ENCODE peak calls at places on chromosomes 6 and 20, in ten cellular contexts. F, Z, O, X, J, B, I, V, S and R are unnamed samples.

GRCh38 chr6:125310994-125311649 is 9.4 kb upstream of the HDDC2 start:
- DNase-seq in J (peak; percentile 85), O (no peak), S (no peak), V (peak; percentile 3), Z (peak; percentile 74), I (no peak), X (peak; percentile 79), B (peak; percentile 65), F (peak; percentile 86), R (peak; percentile 73)

GRCh38 chr6:145815351-145815772 is 767 bp upstream of the FBXO30 start:
- DNase-seq in S (no peak), F (peak; percentile 50), V (no peak), J (no peak), Z (peak; percentile 20), X (peak; percentile 34), O (no peak), B (peak; percentile 42), I (peak; percentile 69), R (no peak)

GRCh38 chr6:29968130-29968529 is 25.8 kb downstream of the HLA-A start:
- DNase-seq in F (peak; percentile 27), S (peak; percentile 40), I (no peak), X (no peak), V (peak; percentile 57), B (no peak), O (no peak), J (no peak), Z (peak; percentile 48), R (peak; percentile 72)

GRCh38 chr6:157288575-157288974 is 34.7 kb downstream of the TMEM242 start:
- DNase-seq in I (no peak), X (no peak), F (no peak), V (no peak), Z (no peak), B (no peak), O (no peak), J (no peak), S (no peak), R (no peak)

GRCh38 chr6:15400572-15401004 is 154.7 kb downstream of the JARID2 start:
- DNase-seq in X (peak; percentile 44), I (peak; percentile 90), J (peak; percentile 94), O (no peak), Z (no peak), F (peak; percentile 64), B (peak; percentile 63), S (no peak), V (no peak), R (no peak)

GRCh38 chr6:156848533-156848932 is 71.4 kb downstream of the ARID1B start:
- DNase-seq in S (no peak), V (no peak), I (peak; percentile 87), X (peak; percentile 74), B (peak; percentile 59), F (no peak), J (no peak), O (no peak), Z (no peak), R (no peak)

GRCh38 chr20:50416269-50416863 is 93.8 kb upstream of the PTPN1 start:
- DNase-seq in V (no peak), J (no peak), B (no peak), O (no peak), I (peak; percentile 72), Z (no peak), X (no peak), F (no peak), S (no peak), R (no peak)

GRCh38 chr6:133806358-133806757 is 82.6 kb upstream of the TCF21 start:
- DNase-seq in B (no peak), F (no peak), Z (no peak), X (peak; percentile 63), S (no peak), J (no peak), V (no peak), O (no peak), I (no peak), R (no peak)

GRCh38 chr6:25360611-25361010 is 81.4 kb downstream of the CARMIL1 start:
- DNase-seq in I (no peak), B (no peak), S (no peak), X (peak; percentile 74), V (no peak), Z (no peak), J (no peak), O (no peak), F (no peak), R (no peak)

GRCh38 chr20:44601801-44602204 is 19.4 kb downstream of the PKIG start:
- DNase-seq in F (no peak), S (peak; percentile 36), I (peak; percentile 92), J (peak; percentile 58), B (no peak), Z (no peak), O (no peak), V (no peak), X (peak; percentile 93), R (no peak)

GRCh38 chr6:125844989-125845388 is 54.2 kb downstream of the NCOA7 start:
- DNase-seq in X (peak; percentile 75), O (no peak), B (no peak), Z (no peak), F (no peak), I (peak; percentile 60), J (no peak), V (no peak), S (no peak), R (no peak)

GRCh38 chr20:46468508-46468907 is 44.9 kb downstream of the ZNF334 start:
- DNase-seq in V (no peak), Z (no peak), X (no peak), B (no peak), J (no peak), S (no peak), F (peak; percentile 58), O (no peak), I (no peak), R (peak; percentile 15)

GRCh38 chr20:3406481-3407425 is 716 bp downstream of the DNAAF9 start:
- DNase-seq in B (no peak), I (peak; percentile 84), J (peak; percentile 63), O (no peak), F (peak; percentile 67), Z (peak; percentile 63), X (peak; percentile 56), V (no peak), S (peak; percentile 30), R (no peak)

GRCh38 chr6:10521104-10521808 is at the start of gene GCNT2:
- DNase-seq in V (peak; percentile 46), I (no peak), F (peak; percentile 90), B (peak; percentile 65), J (no peak), O (no peak), S (peak; percentile 31), Z (no peak), X (peak; percentile 31), R (peak; percentile 90)

GRCh38 chr20:41183391-41183790 is 46.0 kb downstream of the PLCG1 start:
- DNase-seq in Z (no peak), O (no peak), F (no peak), S (no peak), J (peak; percentile 2), I (peak; percentile 13), B (no peak), X (no peak), V (no peak), R (no peak)

GRCh38 chr6:7323074-7323473 is 10.1 kb upstream of the SSR1 start:
- DNase-seq in I (no peak), O (no peak), X (no peak), J (no peak), B (no peak), F (no peak), S (no peak), V (no peak), Z (no peak), R (no peak)

GRCh38 chr6:57089265-57089664 is 723 bp upstream of the ZNF451 start:
- DNase-seq in O (no peak), S (no peak), F (no peak), Z (no peak), V (no peak), X (no peak), B (no peak), J (no peak), I (no peak), R (no peak)

GRCh38 chr6:149855040-149855654 is 9.0 kb downstream of the LRP11 start:
- DNase-seq in B (no peak), F (no peak), J (no peak), V (peak; percentile 70), I (no peak), Z (peak; percentile 64), O (no peak), X (peak; percentile 73), S (no peak), R (peak; percentile 83)

GRCh38 chr20:41030536-41031242 is 2.1 kb downstream of the TOP1 start:
- DNase-seq in F (no peak), I (no peak), O (no peak), V (no peak), X (peak; percentile 59), S (no peak), B (no peak), Z (no peak), J (peak; percentile 5), R (peak; percentile 51)

GRCh38 chr20:23656372-23656771 is 18.6 kb upstream of the CST3 start:
- DNase-seq in O (no peak), I (peak; percentile 75), Z (no peak), X (no peak), V (no peak), J (peak; percentile 58), S (no peak), B (no peak), F (no peak), R (no peak)

GRCh38 chr6:10307476-10307875 is 107.4 kb downstream of the TFAP2A start:
- DNase-seq in I (no peak), B (no peak), Z (no peak), O (no peak), F (peak; percentile 70), X (no peak), V (no peak), S (no peak), J (no peak), R (no peak)

GRCh38 chr6:54873589-54873988 is 27.0 kb downstream of the FAM83B start:
- DNase-seq in V (no peak), Z (no peak), S (no peak), O (no peak), J (no peak), B (no peak), I (no peak), X (no peak), F (no peak), R (no peak)

GRCh38 chr6:131368077-131368911 is 204.7 kb upstream of the ARG1 start:
- DNase-seq in X (peak; percentile 77), O (no peak), I (peak; percentile 81), F (no peak), J (peak; percentile 82), S (peak; percentile 43), Z (no peak), V (peak; percentile 43), B (no peak), R (peak; percentile 27)

GRCh38 chr6:106381871-106382270 is 21.4 kb downstream of the CRYBG1 start:
- DNase-seq in S (peak; percentile 61), V (peak; percentile 51), B (no peak), F (peak; percentile 17), X (no peak), Z (peak; percentile 14), J (no peak), O (no peak), I (no peak), R (peak; percentile 58)

GRCh38 chr6:83183082-83183828 is 9.8 kb downstream of the PGM3 start:
- DNase-seq in Z (no peak), J (no peak), I (peak; percentile 43), O (no peak), X (peak; percentile 95), V (no peak), B (no peak), S (no peak), F (no peak), R (no peak)

GRCh38 chr20:1800180-1800579 is 95.0 kb upstream of the SIRPA start:
- DNase-seq in S (no peak), J (peak; percentile 53), X (no peak), O (no peak), Z (no peak), V (no peak), I (no peak), B (no peak), F (no peak), R (no peak)

GRCh38 chr20:63150911-63151531 is 64.9 kb downstream of the YTHDF1 start:
- DNase-seq in V (no peak), O (no peak), Z (peak; percentile 61), S (no peak), X (no peak), J (no peak), F (no peak), I (no peak), B (no peak), R (no peak)

GRCh38 chr6:6712258-6712978 is 123.9 kb downstream of the LY86 start:
- DNase-seq in F (no peak), B (no peak), Z (peak; percentile 76), V (peak; percentile 64), X (peak; percentile 62), S (no peak), J (no peak), O (no peak), I (no peak), R (peak; percentile 60)